ENCODE peak calls at places on chromosomes 13 and 19, in five cellular contexts. M is foreskin fibroblast, Q is tibial artery, K is bronchial epithelial cell, D is left lung. L is an unnamed sample.

GRCh38 chr13:113063091-113063491 is 42.5 kb upstream of the F7 start:
- DNase-seq in K (no peak), Q (no peak), D (peak; percentile 69), M (no peak), L (no peak)

GRCh38 chr19:51450730-51451307 is 7.4 kb downstream of the SIGLEC8 start:
- DNase-seq in Q (no peak), M (no peak), K (no peak), D (no peak), L (no peak)

GRCh38 chr13:25468330-25469178 is 96.8 kb downstream of the ATP8A2 start:
- DNase-seq in M (peak; percentile 73), D (no peak), K (no peak), Q (no peak), L (no peak)

GRCh38 chr19:1507763-1508506 is 4.9 kb downstream of the ADAMTSL5 start:
- DNase-seq in D (peak; percentile 88), Q (peak; percentile 91), M (peak; percentile 98), K (peak; percentile 83), L (peak; percentile 89)

GRCh38 chr19:12668937-12669271 is 2.3 kb downstream of the WDR83 start:
- DNase-seq in M (peak; percentile 87), K (peak; percentile 51), Q (peak; percentile 72), D (no peak), L (peak; percentile 73)

GRCh38 chr13:80256352-80256932 is 84.5 kb downstream of the SPRY2 start:
- DNase-seq in Q (no peak), D (no peak), M (no peak), K (no peak), L (no peak)

GRCh38 chr19:48780684-48781391 is 25.5 kb downstream of the FGF21 start:
- DNase-seq in Q (no peak), D (no peak), M (peak; percentile 61), K (peak; percentile 32), L (peak; percentile 87)

GRCh38 chr19:51944798-51945552 is 17.7 kb downstream of the ZNF613 start:
- DNase-seq in D (no peak), K (no peak), M (no peak), Q (no peak), L (no peak)

GRCh38 chr19:8615022-8615421 is 4.5 kb upstream of the ADAMTS10 start:
- DNase-seq in D (no peak), K (no peak), M (no peak), Q (no peak), L (no peak)

GRCh38 chr19:3270908-3271307 is 46.4 kb downstream of the CELF5 start:
- DNase-seq in K (peak; percentile 15), Q (no peak), D (no peak), M (peak; percentile 68), L (no peak)

GRCh38 chr13:72890546-72890945 is 108.6 kb downstream of the PIBF1 start:
- DNase-seq in D (no peak), Q (no peak), K (peak; percentile 28), M (no peak), L (no peak)

GRCh38 chr19:34713262-34713637 is 20.8 kb upstream of the ZNF181 start:
- DNase-seq in K (no peak), Q (no peak), M (no peak), D (no peak), L (no peak)

GRCh38 chr13:97911311-97912138 is 42.0 kb upstream of the IPO5 start:
- DNase-seq in K (peak; percentile 34), D (no peak), M (peak; percentile 60), Q (no peak), L (no peak)

GRCh38 chr13:98134901-98135300 is 8.0 kb upstream of the FARP1 start:
- DNase-seq in M (no peak), K (no peak), D (no peak), Q (no peak), L (no peak)

GRCh38 chr13:111846396-111847174 is 220.4 kb upstream of the SOX1 start:
- DNase-seq in Q (no peak), D (no peak), M (no peak), K (no peak), L (no peak)

GRCh38 chr19:31538879-31539278 is 189.6 kb upstream of the TSHZ3 start:
- DNase-seq in M (no peak), Q (no peak), D (no peak), K (no peak), L (no peak)

GRCh38 chr19:19160489-19161035 is 9.5 kb downstream of the MEF2B start:
- DNase-seq in M (no peak), Q (no peak), D (no peak), K (no peak), L (no peak)

GRCh38 chr19:16002380-16002779 is 53.6 kb downstream of the OR10H4 start:
- DNase-seq in K (no peak), Q (no peak), M (peak; percentile 38), D (no peak), L (no peak)

GRCh38 chr13:41061075-41061913 is at the start of gene WBP4:
- DNase-seq in Q (peak; percentile 96), D (peak; percentile 97), K (peak; percentile 86), M (peak; percentile 98), L (peak; percentile 93)
- TF ChIP-seq CTCF in Q (no peak), D (no peak), K (peak; percentile 18), M (no peak), L (no peak)

GRCh38 chr19:10517361-10517759 is at the start of gene S1PR5:
- DNase-seq in K (no peak), Q (no peak), M (no peak), D (peak; percentile 80), L (no peak)

GRCh38 chr19:10513223-10513622 is 4.0 kb downstream of the S1PR5 start:
- DNase-seq in M (no peak), D (no peak), Q (no peak), K (no peak), L (no peak)

GRCh38 chr19:10516064-10516385 is 1.2 kb downstream of the S1PR5 start:
- DNase-seq in M (no peak), D (no peak), K (no peak), Q (no peak), L (no peak)

GRCh38 chr19:10516671-10517286 is 468 bp downstream of the S1PR5 start:
- DNase-seq in M (no peak), K (peak; percentile 58), D (no peak), Q (no peak), L (no peak)

DNA sequence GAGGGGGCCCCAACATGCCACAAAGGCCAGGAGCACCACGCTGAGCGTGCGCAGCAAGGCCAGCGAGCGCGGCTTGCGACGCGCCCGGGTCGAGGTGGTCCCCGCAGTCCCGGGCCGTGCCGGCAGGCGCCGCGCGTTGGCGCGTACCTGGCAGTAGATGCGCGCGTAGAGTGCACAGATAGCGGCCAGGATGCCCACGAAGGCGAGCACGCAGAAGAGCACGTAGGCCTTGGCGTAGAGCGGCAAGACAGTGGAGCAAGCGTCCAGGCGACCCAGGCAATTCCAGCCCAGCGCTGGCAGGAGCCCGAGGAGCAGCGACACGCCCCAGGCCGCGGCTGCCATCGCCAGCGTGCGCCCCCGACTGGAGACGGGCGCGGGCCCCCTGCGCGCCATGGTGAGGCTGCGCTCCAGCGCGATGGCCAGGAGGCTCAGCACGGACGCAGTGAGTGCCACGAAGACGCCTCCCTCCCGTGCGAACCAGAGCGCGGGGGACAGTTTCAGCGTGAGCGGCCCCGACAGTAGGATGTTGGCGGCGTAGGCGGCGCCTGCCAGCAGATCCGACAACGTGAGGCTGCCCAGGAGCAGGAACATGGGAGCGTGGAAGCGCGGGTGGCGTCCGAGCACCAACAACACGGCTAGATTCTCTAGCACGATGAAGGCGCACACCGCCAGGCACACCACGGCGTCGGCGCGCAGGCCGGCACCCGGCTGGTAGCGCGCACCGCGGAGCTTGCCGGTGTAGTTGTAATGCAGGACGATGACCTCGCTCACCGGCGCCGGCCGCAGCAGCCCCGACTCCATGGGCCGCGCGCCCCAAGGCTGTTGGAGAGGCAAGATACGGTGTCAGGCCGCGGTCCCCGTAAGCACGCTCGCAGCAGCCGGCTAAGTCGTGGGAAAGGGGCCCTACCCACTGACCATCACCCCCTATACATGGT is 2.8 kb downstream of the S1PR5 start:
- DNase-seq in D (peak; percentile 73), M (no peak), K (no peak), Q (no peak), L (no peak)
- TF ChIP-seq CTCF in D (no peak), M (no peak), K (no peak), Q (no peak), L (peak; percentile 7)

DNA sequence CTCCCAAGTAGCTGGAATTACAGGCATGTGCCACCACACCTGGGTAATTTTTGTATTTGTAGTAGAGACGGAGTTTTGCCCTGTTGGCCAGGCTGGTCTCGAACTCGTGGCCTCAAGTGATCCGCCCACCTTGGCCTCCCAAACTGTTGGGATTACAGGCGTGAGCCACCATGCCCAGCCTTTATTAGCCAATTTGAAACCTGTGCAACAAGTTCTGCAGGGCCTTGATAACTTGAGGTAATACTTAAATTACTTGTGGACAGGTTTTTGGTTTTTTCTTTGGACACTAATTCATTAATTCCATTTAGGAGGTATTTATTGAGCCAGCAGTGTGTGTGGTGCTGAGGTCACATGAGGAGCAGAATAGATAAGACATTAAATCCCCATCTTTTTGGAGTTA is 39.5 kb downstream of the ARHGAP35 start:
- DNase-seq in M (no peak), D (no peak), K (no peak), Q (no peak), L (no peak)
- TF ChIP-seq CTCF in M (no peak), D (no peak), K (no peak), Q (no peak), L (no peak)

GRCh38 chr19:45692187-45693111 is at the start of gene QPCTL:
- DNase-seq in D (peak; percentile 95), K (peak; percentile 99), M (peak; percentile 100), Q (peak; percentile 98), L (peak; percentile 98)

GRCh38 chr19:45687599-45687998 is 4.2 kb downstream of the SNRPD2 start:
- DNase-seq in D (no peak), Q (no peak), K (no peak), M (no peak), L (no peak)

GRCh38 chr19:45693168-45693788 is 812 bp downstream of the QPCTL start:
- DNase-seq in Q (peak; percentile 80), M (peak; percentile 89), D (peak; percentile 93), K (peak; percentile 40), L (peak; percentile 74)

GRCh38 chr19:45691516-45692186 is at the start of gene SNRPD2:
- DNase-seq in Q (peak; percentile 94), D (peak; percentile 95), K (peak; percentile 87), M (peak; percentile 97), L (peak; percentile 95)
- TF ChIP-seq CTCF in Q (no peak), D (no peak), K (no peak), M (no peak), L (no peak)

DNA sequence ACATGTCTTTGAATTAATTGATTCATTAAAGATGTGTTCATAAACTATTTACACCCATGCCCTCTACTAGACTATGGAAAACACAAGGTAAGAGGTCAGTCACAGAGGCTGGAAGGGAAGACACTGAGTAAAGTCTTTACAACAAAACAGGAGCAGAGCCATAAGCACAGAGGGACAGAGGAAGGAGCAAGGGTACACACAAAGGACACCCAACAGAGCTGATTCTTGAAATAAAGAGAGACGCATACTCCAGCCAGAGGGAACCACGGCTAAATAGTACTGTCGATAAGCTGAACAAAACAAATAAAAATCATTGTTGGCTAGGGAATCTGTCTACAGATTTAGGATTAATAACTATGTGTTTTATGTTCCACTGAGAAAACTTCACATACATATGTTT is 289.2 kb downstream of the EFNB2 start:
- DNase-seq in Q (no peak), K (no peak), M (no peak), D (no peak), L (no peak)
- TF ChIP-seq CTCF in Q (no peak), K (no peak), M (no peak), D (no peak), L (no peak)